ENCODE peak calls at places on chromosomes 5 and 9, in seven cellular contexts. D is left ventricle myocardium inferior, I is endothelial cell of umbilical vein, R is uterus, Z is HepG2, Y is thyroid gland, Q is tibial nerve. X is an unnamed sample. For H3K36me3, the result is how much of the 10 kb centered on the place peaks cover.

GRCh38 chr9:121218357-121219027 is 16.8 kb upstream of the RAB14 start:
- DNase-seq in Z (no peak), R (no peak), I (no peak), D (no peak), Q (no peak), Y (no peak), X (no peak)

GRCh38 chr5:83848928-83849327 is 128.3 kb upstream of the HAPLN1 start:
- DNase-seq in D (no peak), Z (no peak), Q (no peak), I (peak), Y (no peak), R (no peak), X (no peak)

GRCh38 chr5:64742821-64743220 is 25.7 kb downstream of the SREK1IP1 start:
- DNase-seq in R (no peak), Z (no peak), Y (no peak), I (no peak), D (no peak), Q (no peak), X (no peak)

GRCh38 chr5:11013793-11014192 is 252.8 kb upstream of the DAP start:
- DNase-seq in I (no peak), D (peak), Q (no peak), R (no peak), Y (no peak), Z (no peak), X (no peak)

GRCh38 chr9:99365233-99365980 is 143.3 kb downstream of the SEC61B start:
- DNase-seq in D (no peak), Y (peak), R (no peak), Q (no peak), I (no peak), Z (no peak), X (no peak)

GRCh38 chr9:25913806-25914205 is 235.6 kb upstream of the TUSC1 start:
- DNase-seq in D (no peak), I (no peak), Y (no peak), Q (no peak), R (no peak), Z (no peak), X (no peak)

GRCh38 chr5:7597058-7597457 is 201.1 kb downstream of the ADCY2 start:
- DNase-seq in D (no peak), Z (no peak), R (no peak), Q (no peak), Y (no peak), I (no peak), X (no peak)

GRCh38 chr5:39760385-39761198 is 335.8 kb upstream of the DAB2 start:
- DNase-seq in Y (no peak), D (peak), Z (no peak), R (peak), I (peak), Q (peak), X (no peak)

GRCh38 chr9:93674580-93675335 is 98.4 kb downstream of the PHF2 start:
- DNase-seq in Q (no peak), R (peak), I (no peak), Z (no peak), Y (peak), D (peak), X (peak)

DNA sequence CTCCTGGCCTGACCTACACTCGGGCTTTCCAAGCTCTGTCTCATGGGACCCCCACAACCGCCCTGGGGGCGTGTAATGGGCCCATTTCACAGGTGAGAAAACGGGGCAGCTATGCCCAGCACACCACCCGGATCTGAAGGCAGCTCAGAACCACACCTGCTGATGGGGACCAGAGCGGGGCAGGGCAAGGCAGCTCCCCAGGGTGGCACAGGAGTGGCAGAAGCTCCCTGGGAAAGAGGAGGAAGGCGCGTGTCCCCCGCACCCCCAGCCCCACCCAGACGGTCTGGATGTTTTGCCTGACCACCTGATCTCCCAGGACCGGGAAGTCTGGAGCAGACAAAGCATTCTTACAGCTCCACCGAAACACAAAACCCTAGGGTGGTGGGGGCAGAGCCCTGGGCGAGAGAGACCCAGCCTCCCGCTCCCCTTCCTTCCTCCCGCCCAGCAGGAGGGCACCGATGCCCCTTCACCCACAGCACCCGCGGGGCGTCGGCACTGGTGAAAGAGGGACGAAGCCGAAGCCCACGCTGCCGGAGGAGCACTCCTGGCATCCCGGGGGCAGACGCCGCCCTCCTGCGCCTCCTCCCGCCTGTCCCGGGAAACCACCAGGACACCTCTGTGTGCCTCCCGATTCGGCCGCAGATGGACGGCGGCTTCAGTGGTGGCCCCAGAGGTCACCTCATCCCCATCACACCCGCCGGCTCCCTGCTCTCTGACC is 14.5 kb downstream of the NOTCH1 start:
- DNase-seq in I (no peak), D (no peak), R (no peak), Z (no peak), Y (no peak), Q (no peak), X (no peak)
- H3K36me3 ChIP-seq in I (under half), D (under half), R (under half), Z (under half), Y (under half), Q (under half), X (under half)

GRCh38 chr9:137685035-137685885 is 66.5 kb downstream of the EHMT1 start:
- DNase-seq in Q (no peak), Z (no peak), R (no peak), D (no peak), Y (no peak), I (no peak), X (no peak)
- TF ChIP-seq CTCF in Q (no peak), Z (no peak), R (no peak), D (no peak), Y (no peak), I (no peak), X (no peak)

DNA sequence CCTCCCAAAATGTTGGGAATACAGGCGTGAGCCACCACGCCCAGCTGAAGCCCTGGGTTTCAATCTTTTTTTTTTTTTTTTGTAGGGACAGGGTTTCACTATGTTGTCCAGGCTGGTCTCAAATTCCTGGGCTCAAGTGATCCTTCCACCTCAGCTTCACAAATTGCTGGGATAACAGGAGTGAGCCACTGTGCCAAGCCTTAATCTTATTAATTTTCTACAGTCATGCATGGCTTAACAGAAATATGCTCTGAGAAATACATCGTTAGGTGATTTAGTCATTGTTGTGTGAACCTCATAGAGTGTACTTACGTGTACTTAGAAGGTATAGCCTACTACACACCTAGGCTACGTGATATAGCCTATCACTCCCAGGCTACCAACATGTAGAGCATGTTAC is 31.0 kb downstream of the GLDC start:
- DNase-seq in R (no peak), Z (no peak), Y (no peak), I (no peak), D (no peak), Q (no peak), X (no peak)
- H3K36me3 ChIP-seq in R (under half), Z (under half), Y (under half), I (under half), D (under half), Q (under half), X (under half)

GRCh38 chr9:124776613-124776951 is 351 bp upstream of the OLFML2A start:
- DNase-seq in Y (no peak), Q (no peak), D (no peak), Z (no peak), I (no peak), R (no peak), X (no peak)

GRCh38 chr9:124778575-124779367 is 1.8 kb downstream of the OLFML2A start:
- DNase-seq in D (no peak), Z (no peak), Y (no peak), R (no peak), I (no peak), Q (no peak), X (no peak)

GRCh38 chr9:124779368-124780059 is 2.6 kb downstream of the OLFML2A start:
- DNase-seq in D (no peak), I (peak), Y (peak), R (peak), Z (peak), Q (no peak), X (no peak)

GRCh38 chr9:124774131-124774978 is 2.6 kb upstream of the OLFML2A start:
- DNase-seq in I (peak), Q (peak), Y (peak), R (peak), D (peak), Z (peak), X (peak)

DNA sequence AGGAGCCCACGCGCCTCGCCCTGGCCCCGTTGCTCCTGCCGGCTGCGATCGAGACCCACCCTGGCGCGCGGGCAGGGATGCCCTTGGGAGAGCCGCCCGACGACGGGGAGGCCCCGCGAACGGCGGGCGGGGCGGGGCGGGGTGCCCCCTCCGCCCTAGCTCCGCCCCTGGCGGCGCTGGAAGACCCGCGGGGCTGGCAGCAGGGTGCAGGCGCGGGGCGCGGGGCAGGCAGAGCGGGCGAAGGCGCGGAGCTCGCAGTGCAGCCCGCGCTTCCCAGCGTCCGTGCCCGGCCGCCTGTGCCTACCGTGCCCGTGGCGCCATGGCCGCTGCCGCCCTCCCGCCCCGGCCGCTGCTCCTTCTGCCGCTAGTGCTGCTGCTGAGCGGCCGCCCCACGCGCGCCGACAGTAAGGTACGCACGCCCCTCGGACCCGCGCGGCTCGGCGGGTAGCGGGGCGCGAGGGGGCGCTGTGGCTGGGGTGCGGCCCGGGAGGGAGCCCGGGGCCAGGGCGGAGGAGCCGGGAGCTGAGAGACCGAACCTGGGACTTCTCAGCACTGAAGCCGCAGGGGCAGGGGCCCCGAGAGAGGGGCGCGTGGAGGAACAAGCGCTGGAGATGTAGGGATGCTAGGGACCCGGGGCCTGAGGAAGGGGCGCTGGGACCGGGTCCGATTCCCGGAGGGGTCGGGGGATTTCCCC is at the start of gene OLFML2A:
- DNase-seq in D (no peak), Z (no peak), Q (no peak), R (no peak), I (no peak), Y (peak), X (no peak)
- TF ChIP-seq CTCF in D (peak), Z (peak), Q (peak), R (peak), I (peak), Y (peak), X (peak)

GRCh38 chr9:92047500-92047899 is 67.7 kb downstream of the SPTLC1 start:
- DNase-seq in Q (no peak), Y (no peak), Z (no peak), D (no peak), I (no peak), R (no peak), X (no peak)
- H3K36me3 ChIP-seq in Q (half or more), Y (under half), Z (under half), D (half or more), I (under half), R (under half), X (under half)

DNA sequence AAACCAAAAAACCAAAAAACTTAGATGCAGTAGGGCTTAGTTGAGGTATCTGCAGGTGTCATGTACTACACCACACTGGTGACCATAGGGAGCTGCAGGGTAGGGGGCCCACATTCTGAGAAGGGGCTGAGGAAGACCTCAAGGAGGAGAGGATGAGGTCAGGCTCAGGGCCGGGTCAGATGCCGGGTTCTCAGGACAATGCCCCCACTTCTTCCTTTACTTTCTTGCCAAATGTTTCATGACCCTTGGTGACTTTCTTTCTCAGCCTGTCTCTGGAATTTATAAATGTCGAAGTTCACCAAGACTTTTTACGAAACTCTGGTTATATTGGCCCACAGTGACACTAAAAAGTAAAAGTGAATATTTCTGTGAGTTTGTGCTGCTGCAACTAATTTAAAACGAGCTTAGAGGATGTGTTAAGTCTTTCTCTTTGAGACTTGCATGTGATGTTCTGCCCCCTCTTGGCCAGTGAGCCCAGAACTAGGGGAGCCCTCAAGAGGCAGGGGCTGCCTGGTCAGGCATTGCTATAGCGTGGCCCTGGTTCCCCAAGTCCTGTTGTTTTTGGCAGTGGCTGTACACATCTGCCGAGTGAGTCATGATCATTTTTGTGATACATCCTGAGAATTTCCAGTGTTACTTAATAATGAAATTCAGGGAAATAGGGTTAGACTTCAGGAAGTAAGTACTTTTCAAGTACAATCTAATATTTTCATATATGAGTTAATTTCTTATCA is 11.2 kb downstream of the ACO1 start:
- DNase-seq in I (peak), D (peak), Q (peak), R (peak), Y (peak), Z (no peak), X (peak)
- TF ChIP-seq CTCF in I (peak), D (peak), Q (no peak), R (no peak), Y (no peak), Z (peak), X (no peak)

GRCh38 chr5:36035696-36036095 is 31.0 kb downstream of the UGT3A2 start:
- DNase-seq in R (no peak), Y (no peak), Q (no peak), Z (no peak), I (no peak), D (no peak), X (no peak)
- H3K36me3 ChIP-seq in R (under half), Y (under half), Q (under half), Z (under half), I (under half), D (under half), X (under half)

GRCh38 chr5:141882594-141883183 is 4.5 kb upstream of the PCDH1 start:
- DNase-seq in Y (no peak), R (no peak), Z (peak), D (no peak), I (no peak), Q (no peak), X (no peak)
- TF ChIP-seq CTCF in Y (no peak), R (no peak), Z (no peak), D (no peak), I (no peak), Q (no peak), X (no peak)

DNA sequence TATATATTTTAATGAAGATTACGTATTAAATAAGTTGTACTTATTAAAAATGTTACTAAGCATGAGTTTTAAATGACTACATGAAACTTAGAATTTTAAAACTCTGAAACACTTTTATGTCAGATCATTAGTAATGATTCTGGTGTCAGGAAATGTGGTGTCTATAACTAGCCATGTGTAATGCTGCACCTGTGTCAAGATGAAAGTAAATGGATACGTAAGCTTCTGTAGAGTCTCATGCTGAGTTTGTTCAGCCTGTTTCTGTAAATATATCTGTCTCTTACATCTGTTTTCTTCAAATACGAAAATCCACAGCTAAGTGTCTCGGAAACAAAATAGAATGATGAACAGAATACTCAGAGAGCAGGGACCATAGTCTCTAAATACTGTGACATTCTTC is 278.0 kb upstream of the SMC2 start:
- DNase-seq in D (no peak), R (no peak), Y (no peak), Z (no peak), I (no peak), Q (no peak), X (no peak)
- H3K36me3 ChIP-seq in D (under half), R (under half), Y (under half), Z (under half), I (under half), Q (under half), X (under half)